ENCODE peak calls at places on chromosome 14, in nine cellular contexts. E, T, R, V, D, Q, W, L and X are unnamed samples.

GRCh38 chr14:100653409-100653808 is 66.2 kb upstream of the BEGAIN start:
- DNase-seq in E (no peak), T (no peak), R (no peak), V (no peak), D (peak), Q (no peak), W (no peak), L (peak), X (no peak)

GRCh38 chr14:65032319-65032718 is 45.6 kb downstream of the FNTB start:
- DNase-seq in E (no peak), T (no peak), R (no peak), V (no peak), D (no peak), Q (no peak), W (no peak), L (no peak), X (no peak)

GRCh38 chr14:104514156-104514848 is 65.3 kb upstream of the C14orf180 start:
- DNase-seq in E (no peak), T (no peak), R (no peak), V (no peak), D (no peak), Q (peak), W (no peak), L (no peak), X (no peak)

GRCh38 chr14:75909630-75910029 is 72.2 kb downstream of the TGFB3 start:
- DNase-seq in E (no peak), T (no peak), R (no peak), V (no peak), D (no peak), Q (no peak), W (no peak), L (no peak), X (no peak)

GRCh38 chr14:95307402-95308041 is 12.2 kb downstream of the CLMN start:
- DNase-seq in E (peak), T (no peak), R (no peak), V (no peak), D (no peak), Q (no peak), W (no peak), L (no peak), X (no peak)

GRCh38 chr14:51520087-51520486 is 131.6 kb upstream of the FRMD6 start:
- DNase-seq in E (no peak), T (no peak), R (no peak), V (no peak), D (no peak), Q (peak), W (no peak), L (no peak), X (no peak)

GRCh38 chr14:101077511-101078074 is 174.1 kb upstream of the RTL1 start:
- DNase-seq in E (peak), T (no peak), R (no peak), V (no peak), D (no peak), Q (no peak), W (no peak), L (peak), X (no peak)

GRCh38 chr14:99040711-99041110 is 231.3 kb downstream of the BCL11B start:
- DNase-seq in E (peak), T (no peak), R (no peak), V (no peak), D (no peak), Q (no peak), W (no peak), L (no peak), X (no peak)

GRCh38 chr14:30681752-30682355 is 59.7 kb downstream of the SCFD1 start:
- DNase-seq in E (no peak), T (peak), R (no peak), V (no peak), D (no peak), Q (no peak), W (no peak), L (no peak), X (no peak)

GRCh38 chr14:98122527-98122926 is 1149.5 kb downstream of the BCL11B start:
- DNase-seq in E (no peak), T (no peak), R (no peak), V (no peak), D (no peak), Q (no peak), W (no peak), L (no peak), X (no peak)

GRCh38 chr14:52663850-52664249 is 31.5 kb downstream of the ERO1A start:
- DNase-seq in E (no peak), T (no peak), R (no peak), V (no peak), D (no peak), Q (no peak), W (no peak), L (no peak), X (no peak)

GRCh38 chr14:76546426-76547221 is 170.7 kb downstream of the ESRRB start:
- DNase-seq in E (no peak), T (peak), R (no peak), V (peak), D (peak), Q (peak), W (no peak), L (peak), X (peak)

GRCh38 chr14:104370256-104370870 is 209.2 kb upstream of the C14orf180 start:
- DNase-seq in E (peak), T (peak), R (no peak), V (peak), D (no peak), Q (peak), W (no peak), L (peak), X (no peak)

GRCh38 chr14:50784683-50785505 is 46.1 kb downstream of the NIN start:
- DNase-seq in E (no peak), T (no peak), R (no peak), V (no peak), D (no peak), Q (no peak), W (no peak), L (no peak), X (no peak)

GRCh38 chr14:61121293-61121897 is 140.3 kb downstream of the SLC38A6 start:
- DNase-seq in E (no peak), T (no peak), R (no peak), V (no peak), D (no peak), Q (no peak), W (no peak), L (no peak), X (no peak)

GRCh38 chr14:50342211-50343080 is 30.3 kb downstream of the DMAC2L start:
- DNase-seq in E (no peak), T (peak), R (peak), V (no peak), D (peak), Q (peak), W (peak), L (peak), X (peak)

GRCh38 chr14:85634205-85634604 is 104.3 kb downstream of the FLRT2 start:
- DNase-seq in E (no peak), T (no peak), R (no peak), V (no peak), D (no peak), Q (no peak), W (no peak), L (no peak), X (no peak)

GRCh38 chr14:72401632-72402428 is 469.6 kb downstream of the RGS6 start:
- DNase-seq in E (no peak), T (no peak), R (no peak), V (no peak), D (no peak), Q (peak), W (no peak), L (no peak), X (no peak)

GRCh38 chr14:29092121-29092520 is 325.5 kb downstream of the FOXG1 start:
- DNase-seq in E (no peak), T (no peak), R (no peak), V (no peak), D (no peak), Q (no peak), W (no peak), L (no peak), X (no peak)

GRCh38 chr14:80446356-80446755 is 235.1 kb upstream of the DIO2 start:
- DNase-seq in E (no peak), T (no peak), R (no peak), V (no peak), D (no peak), Q (no peak), W (no peak), L (no peak), X (no peak)

GRCh38 chr14:24674204-24674970 is 40.4 kb upstream of the GZMB start:
- DNase-seq in E (no peak), T (no peak), R (no peak), V (no peak), D (no peak), Q (no peak), W (no peak), L (no peak), X (no peak)

GRCh38 chr14:102870994-102871831 is 51.2 kb upstream of the AMN start:
- DNase-seq in E (no peak), T (no peak), R (no peak), V (no peak), D (no peak), Q (no peak), W (no peak), L (no peak), X (no peak)

GRCh38 chr14:61174395-61175386 is 106.4 kb downstream of the TMEM30B start:
- DNase-seq in E (no peak), T (peak), R (peak), V (no peak), D (no peak), Q (no peak), W (no peak), L (no peak), X (no peak)

GRCh38 chr14:74882103-74882920 is 596 bp downstream of the DLST start:
- DNase-seq in E (no peak), T (no peak), R (no peak), V (no peak), D (no peak), Q (peak), W (peak), L (no peak), X (peak)

GRCh38 chr14:102419276-102419675 is 56.5 kb downstream of the TECPR2 start:
- DNase-seq in E (no peak), T (no peak), R (no peak), V (no peak), D (no peak), Q (no peak), W (no peak), L (no peak), X (no peak)

GRCh38 chr14:71317385-71318096 is 410.3 kb downstream of the PCNX1 start:
- DNase-seq in E (no peak), T (no peak), R (no peak), V (no peak), D (no peak), Q (no peak), W (no peak), L (no peak), X (no peak)

GRCh38 chr14:91284146-91284790 is 39.8 kb upstream of the GPR68 start:
- DNase-seq in E (peak), T (peak), R (peak), V (no peak), D (no peak), Q (peak), W (no peak), L (no peak), X (no peak)